ENCODE peak calls at places on chromosomes 1 and 21, in four cellular contexts. P is H1, T is SK-N-SH, X is K562. V is an unnamed sample.

GRCh38 chr1:181111559-181111958 is 23.1 kb downstream of the IER5 start:
- DNase-seq in P (no peak), T (no peak), X (no peak), V (no peak)

GRCh38 chr1:54741531-54741930 is 22.8 kb downstream of the PARS2 start:
- DNase-seq in P (no peak), T (no peak), X (no peak), V (no peak)

GRCh38 chr1:220487297-220487820 is 40.6 kb upstream of the MARK1 start:
- DNase-seq in P (no peak), T (no peak), X (no peak), V (no peak)

GRCh38 chr21:39803393-39803792 is 58.4 kb downstream of the IGSF5 start:
- DNase-seq in P (no peak), T (no peak), X (no peak), V (no peak)

GRCh38 chr1:75725861-75726361 is 1.4 kb downstream of the ACADM start:
- DNase-seq in P (no peak), T (no peak), X (peak; percentile 14), V (no peak)

GRCh38 chr1:88847618-88848017 is 43.7 kb downstream of the GTF2B start:
- DNase-seq in P (no peak), T (no peak), X (no peak), V (no peak)

GRCh38 chr1:33342041-33342723 is 21.3 kb upstream of the A3GALT2 start:
- DNase-seq in P (peak; percentile 77), T (no peak), X (no peak), V (peak; percentile 33)

GRCh38 chr1:234532511-234532922 is 53.5 kb upstream of the TARBP1 start:
- DNase-seq in P (no peak), T (no peak), X (no peak), V (no peak)

GRCh38 chr1:93712741-93713140 is 31.1 kb upstream of the BCAR3 start:
- DNase-seq in P (no peak), T (no peak), X (no peak), V (no peak)
- H3K4me2 ChIP-seq in P (no peak overlapping the region), T (no peak overlapping the region), X (no peak overlapping the region), V (no peak overlapping the region)

DNA sequence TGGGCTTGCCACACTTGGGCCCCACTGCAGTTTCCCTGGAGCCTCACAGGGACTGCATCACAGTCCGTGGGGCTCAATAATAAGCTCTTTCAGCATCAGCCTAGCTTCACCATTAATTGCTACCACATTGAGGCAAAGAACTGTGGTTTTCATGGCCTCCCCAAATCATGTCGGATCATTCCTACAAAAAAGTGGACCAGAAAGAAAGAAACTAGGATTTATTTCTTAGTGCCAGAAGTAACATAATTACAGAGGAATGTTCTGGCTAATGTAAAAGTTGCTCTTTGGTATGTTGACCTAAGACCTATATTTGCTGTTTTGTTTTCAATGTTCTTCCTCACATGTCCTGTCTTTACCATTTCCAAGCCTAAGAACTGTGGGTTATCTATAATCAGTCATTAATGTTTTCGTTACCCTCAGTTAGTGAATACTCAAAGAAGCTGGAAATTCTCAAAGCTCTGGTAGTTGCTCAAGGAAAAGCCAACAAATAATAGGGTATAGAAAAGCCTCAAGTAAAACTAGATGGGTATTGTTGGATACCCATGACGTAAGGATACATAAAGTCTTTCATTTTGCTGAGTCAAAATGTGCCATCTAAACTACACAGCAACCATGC is 173.9 kb downstream of the LTN1 start:
- DNase-seq in P (no peak), T (no peak), X (no peak), V (no peak)
- TF ChIP-seq NRF1 in P (no peak), T (no peak), X (no peak), V (no peak)

GRCh38 chr1:197862221-197862620 is 40.2 kb upstream of the C1orf53 start:
- DNase-seq in P (no peak), T (no peak), X (no peak), V (no peak)
- H3K4me2 ChIP-seq in P (no peak overlapping the region), T (no peak overlapping the region), X (no peak overlapping the region), V (no peak overlapping the region)

GRCh38 chr1:51705035-51705434 is 88.1 kb downstream of the OSBPL9 start:
- DNase-seq in P (no peak), T (no peak), X (no peak), V (no peak)
- TF ChIP-seq NRF1 in P (no peak), T (no peak), X (no peak), V (no peak)

DNA sequence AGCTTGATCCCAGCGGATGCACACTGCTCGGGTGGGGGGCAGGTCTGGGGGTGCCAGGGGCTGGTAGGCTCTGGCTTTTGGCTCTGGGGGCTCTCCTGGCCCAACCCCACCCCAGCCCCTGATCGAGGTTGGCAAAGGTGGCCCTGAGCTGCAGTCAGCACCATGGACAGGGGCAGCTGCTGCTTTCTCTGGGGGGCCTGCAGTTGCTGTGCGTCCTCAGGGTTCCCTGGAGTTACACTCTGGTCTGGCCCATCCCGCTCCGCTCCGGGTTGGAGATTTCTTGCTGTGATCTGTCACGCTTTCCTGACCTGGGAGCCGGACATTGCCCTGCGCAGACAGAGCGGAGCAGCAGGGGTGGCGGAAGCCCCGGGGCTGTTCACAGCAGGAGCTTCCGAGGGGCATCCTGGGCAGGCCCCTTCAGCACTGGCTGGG is 8.0 kb upstream of the PLCH2 start:
- DNase-seq in P (no peak), T (peak; percentile 65), X (peak; percentile 77), V (no peak)
- H3K4me2 ChIP-seq in P (no peak overlapping the region), T (no peak overlapping the region), X (no peak overlapping the region), V (no peak overlapping the region)

DNA sequence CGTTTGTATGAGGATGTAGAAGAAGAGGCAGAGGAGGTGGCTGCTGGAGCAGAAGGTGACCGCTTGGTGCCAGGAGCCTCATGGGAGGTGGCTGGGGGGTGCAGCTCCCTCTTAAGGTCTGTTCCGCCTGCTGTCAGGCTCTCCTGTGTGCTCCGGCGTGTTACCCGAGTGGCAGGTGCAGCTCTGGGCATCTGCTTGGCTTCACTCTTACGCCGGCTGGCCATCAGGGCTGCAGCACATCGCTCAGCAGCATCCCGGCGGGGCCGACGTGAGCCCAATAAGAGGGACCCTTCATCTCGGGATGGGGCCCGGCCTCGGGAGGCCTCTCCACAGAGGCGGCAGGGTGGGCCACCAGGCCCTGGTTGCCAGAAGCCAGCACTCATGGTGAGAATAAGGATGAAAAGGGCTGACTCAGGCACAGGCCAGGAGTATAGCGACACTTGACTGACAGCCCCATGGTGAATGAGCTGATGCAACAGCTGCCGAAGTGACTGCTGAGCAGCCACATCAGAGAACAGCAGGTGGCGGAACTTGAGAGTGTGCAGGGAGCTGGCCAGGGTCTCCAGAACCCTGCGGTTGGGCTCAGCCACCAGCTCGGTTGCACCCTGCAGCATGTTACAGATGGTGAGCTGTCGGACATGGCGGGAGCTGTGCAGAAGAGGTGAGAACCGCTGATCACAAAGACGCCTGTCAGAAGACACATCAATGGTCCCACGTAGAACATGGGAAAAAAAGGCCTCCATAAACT is 17.5 kb downstream of the LRRC41 start:
- DNase-seq in P (peak; percentile 25), T (no peak), X (no peak), V (no peak)
- TF ChIP-seq NRF1 in P (no peak), T (no peak), X (peak; percentile 53), V (no peak)

DNA sequence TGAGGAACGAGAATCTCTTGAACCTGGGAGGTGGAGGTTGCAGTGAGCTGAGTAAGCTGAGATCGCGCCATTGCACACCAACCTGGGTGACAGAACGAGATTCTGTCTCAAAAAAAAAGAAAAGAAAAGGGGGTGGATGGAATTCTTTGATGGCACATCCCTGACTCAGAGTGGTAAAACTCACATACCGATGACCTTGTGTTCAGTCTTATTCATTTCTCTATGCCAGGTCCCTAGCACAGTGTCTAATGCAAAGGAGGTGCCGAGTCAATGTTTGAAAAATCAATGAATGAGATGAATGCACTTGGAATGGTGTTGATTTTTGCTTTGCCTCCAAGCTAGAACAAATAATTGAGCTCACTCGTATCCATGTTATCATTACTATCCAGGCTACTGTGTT is 18.5 kb upstream of the FAM20B start:
- DNase-seq in P (no peak), T (no peak), X (no peak), V (no peak)
- H3K4me2 ChIP-seq in P (no peak overlapping the region), T (no peak overlapping the region), X (no peak overlapping the region), V (no peak overlapping the region)

V was measured in GM12878.